ENCODE peak calls at places on chromosomes 11 and 22, in six cellular contexts. N is GM04504; Z is mesendoderm; Y is stimulated activated effector memory CD8-positive, alpha-beta T cell treated with anti-CD3 and anti-CD28 coated beads, Interleukin-12 subunit alpha, Interleukin-12 subunit beta, amount 100 ng/mL, for 72 hours; X is skeletal muscle cell; O is NT2/D1. T is an unnamed sample.

GRCh38 chr22:39254789-39255298 is 10.1 kb upstream of the PDGFB start:
- DNase-seq in N (no peak), Z (no peak), Y (peak), X (no peak), O (no peak), T (no peak)

GRCh38 chr11:120674537-120674936 is 163.0 kb downstream of the GRIK4 start:
- DNase-seq in N (no peak), Z (no peak), Y (no peak), X (no peak), O (no peak), T (no peak)

GRCh38 chr11:78921517-78921916 is 346.9 kb upstream of the NARS2 start:
- DNase-seq in N (no peak), Z (no peak), Y (no peak), X (no peak), O (no peak), T (no peak)

GRCh38 chr11:125062931-125063428 is at the start of gene SLC37A2:
- DNase-seq in N (peak), Z (peak), Y (peak), X (no peak), O (peak), T (peak)

GRCh38 chr11:77647906-77648305 is 10.3 kb upstream of the CLNS1A start:
- DNase-seq in N (no peak), Z (no peak), Y (no peak), X (no peak), O (no peak), T (no peak)

GRCh38 chr11:60810151-60810550 is 25.0 kb downstream of the MS4A10 start:
- DNase-seq in N (no peak), Z (no peak), Y (no peak), X (no peak), O (no peak), T (no peak)

GRCh38 chr11:65444314-65445051 is 21.9 kb downstream of the NEAT1 start:
- DNase-seq in N (peak), Z (no peak), Y (no peak), X (no peak), O (no peak), T (no peak)

GRCh38 chr11:132626446-132626845 is 905.9 kb downstream of the OPCML start:
- DNase-seq in N (no peak), Z (no peak), Y (no peak), X (no peak), O (no peak), T (no peak)

GRCh38 chr22:19817561-19818263 is 37.0 kb downstream of the GNB1L start:
- DNase-seq in N (no peak), Z (no peak), Y (no peak), X (no peak), O (no peak), T (no peak)

GRCh38 chr11:46291441-46292143 is 14.1 kb downstream of the CREB3L1 start:
- DNase-seq in N (no peak), Z (no peak), Y (no peak), X (no peak), O (no peak), T (peak)

GRCh38 chr22:19889951-19890350 is 35.3 kb upstream of the GNB1L start:
- DNase-seq in N (no peak), Z (no peak), Y (no peak), X (no peak), O (no peak), T (no peak)

GRCh38 chr11:19441752-19442553 is 201.2 kb upstream of the E2F8 start:
- DNase-seq in N (peak), Z (peak), Y (peak), X (peak), O (no peak), T (no peak)

GRCh38 chr11:44043157-44043556 is 4.6 kb upstream of the ACCSL start:
- DNase-seq in N (no peak), Z (no peak), Y (no peak), X (no peak), O (no peak), T (no peak)

GRCh38 chr11:112219476-112220232 is 6.6 kb upstream of the PTS start:
- DNase-seq in N (peak), Z (peak), Y (peak), X (no peak), O (peak), T (peak)

GRCh38 chr11:108319541-108320145 is 96.8 kb downstream of the ATM start:
- DNase-seq in N (no peak), Z (no peak), Y (no peak), X (no peak), O (no peak), T (no peak)

GRCh38 chr22:46071451-46072029 is 78.8 kb upstream of the PPARA start:
- DNase-seq in N (peak), Z (no peak), Y (no peak), X (peak), O (no peak), T (peak)

GRCh38 chr22:37254867-37255233 is 10.8 kb upstream of the RAC2 start:
- DNase-seq in N (no peak), Z (no peak), Y (no peak), X (no peak), O (no peak), T (no peak)

GRCh38 chr11:86524603-86525352 is 147.6 kb downstream of the ME3 start:
- DNase-seq in N (no peak), Z (peak), Y (no peak), X (no peak), O (no peak), T (no peak)

GRCh38 chr11:120660024-120660565 is 148.5 kb downstream of the GRIK4 start:
- DNase-seq in N (no peak), Z (peak), Y (no peak), X (no peak), O (peak), T (peak)

GRCh38 chr22:24592144-24592845 is 578 bp downstream of the LRRC75B start:
- DNase-seq in N (no peak), Z (peak), Y (no peak), X (no peak), O (no peak), T (peak)

GRCh38 chr11:122040476-122040875 is 75.5 kb downstream of the BLID start:
- DNase-seq in N (no peak), Z (no peak), Y (no peak), X (no peak), O (peak), T (peak)

GRCh38 chr11:19092342-19092741 is 24.6 kb upstream of the ZDHHC13 start:
- DNase-seq in N (no peak), Z (no peak), Y (no peak), X (no peak), O (no peak), T (no peak)

GRCh38 chr11:68399916-68400315 is 60.6 kb upstream of the PPP6R3 start:
- DNase-seq in N (no peak), Z (no peak), Y (no peak), X (no peak), O (no peak), T (no peak)

GRCh38 chr11:221998-222789 is 13.9 kb downstream of the SIRT3 start:
- DNase-seq in N (no peak), Z (no peak), Y (no peak), X (no peak), O (no peak), T (no peak)

GRCh38 chr22:19576460-19577421 is 52.5 kb upstream of the CLDN5 start:
- DNase-seq in N (peak), Z (peak), Y (peak), X (no peak), O (no peak), T (peak)

GRCh38 chr11:55966391-55966790 is 3.4 kb downstream of the OR10AG1 start:
- DNase-seq in N (no peak), Z (peak), Y (no peak), X (no peak), O (peak), T (no peak)

GRCh38 chr22:16974298-16975084 is 33.5 kb downstream of the GAB4 start:
- DNase-seq in N (no peak), Z (no peak), Y (no peak), X (no peak), O (no peak), T (no peak)

GRCh38 chr11:128520206-128520885 is 67.0 kb downstream of the ETS1 start:
- DNase-seq in N (no peak), Z (no peak), Y (no peak), X (no peak), O (no peak), T (no peak)

GRCh38 chr11:1916986-1917522 is 2.4 kb upstream of the TNNT3 start:
- DNase-seq in N (no peak), Z (no peak), Y (no peak), X (no peak), O (no peak), T (no peak)

GRCh38 chr11:118287006-118287405 is 17.5 kb upstream of the CD3E start:
- DNase-seq in N (peak), Z (no peak), Y (no peak), X (no peak), O (no peak), T (no peak)

GRCh38 chr11:75063732-75064314 is 32.9 kb downstream of the OR2AT4 start:
- DNase-seq in N (no peak), Z (no peak), Y (no peak), X (no peak), O (no peak), T (no peak)

GRCh38 chr22:25030636-25031035 is 78.1 kb downstream of the KIAA1671 start:
- DNase-seq in N (no peak), Z (no peak), Y (no peak), X (no peak), O (no peak), T (no peak)

GRCh38 chr22:33477131-33478111 is 419.2 kb upstream of the SYN3 start:
- DNase-seq in N (no peak), Z (no peak), Y (no peak), X (no peak), O (no peak), T (no peak)

GRCh38 chr22:49159711-49160110 is 668.0 kb downstream of the BRD1 start:
- DNase-seq in N (no peak), Z (no peak), Y (no peak), X (no peak), O (no peak), T (no peak)

GRCh38 chr22:19849800-19850481 is 4.7 kb downstream of the GNB1L start:
- DNase-seq in N (no peak), Z (peak), Y (no peak), X (no peak), O (no peak), T (no peak)

GRCh38 chr11:72493426-72494108 is 59.2 kb upstream of the CLPB start:
- DNase-seq in N (no peak), Z (no peak), Y (no peak), X (no peak), O (no peak), T (peak)

GRCh38 chr11:14414470-14415461 is 55.8 kb upstream of the RRAS2 start:
- DNase-seq in N (no peak), Z (peak), Y (peak), X (no peak), O (no peak), T (peak)